ENCODE peak calls at places on chromosome 16, in four cellular contexts. One of them, this sample, is unnamed.
A peak's percentile ranks its signal among the peaks of the same experiment; 100 is the strongest.

GRCh38 chr16:53530046-53530445 is 27.0 kb upstream of the AKTIP start:
- DNase-seq in AG04450: no peak
- DNase-seq in adrenal gland: no peak
- DNase-seq in A549: no peak
- DNase-seq in this sample: no peak

GRCh38 chr16:78388920-78389564 is 289.6 kb downstream of the WWOX start:
- DNase-seq in AG04450: no peak
- DNase-seq in adrenal gland: no peak
- DNase-seq in A549: no peak
- DNase-seq in this sample: no peak

GRCh38 chr16:456891-457483 is 31.5 kb downstream of the RAB11FIP3 start:
- DNase-seq in adrenal gland: peak; percentile 40
- DNase-seq in A549: no peak
- DNase-seq in AG04450: no peak
- DNase-seq in this sample: peak; percentile 34

GRCh38 chr16:82655315-82655714 is 28.5 kb downstream of the CDH13 start:
- DNase-seq in adrenal gland: no peak
- DNase-seq in A549: no peak
- DNase-seq in AG04450: peak; percentile 69
- DNase-seq in this sample: no peak

GRCh38 chr16:88763502-88764053 is 21.4 kb downstream of the PIEZO1 start:
- DNase-seq in A549: no peak
- DNase-seq in AG04450: no peak
- DNase-seq in adrenal gland: no peak
- DNase-seq in this sample: no peak

GRCh38 chr16:22928882-22929281 is 114.9 kb downstream of the HS3ST2 start:
- DNase-seq in AG04450: no peak
- DNase-seq in A549: no peak
- DNase-seq in adrenal gland: no peak
- DNase-seq in this sample: no peak

GRCh38 chr16:52561910-52562741 is 15.2 kb upstream of the TOX3 start:
- DNase-seq in AG04450: no peak
- DNase-seq in adrenal gland: no peak
- DNase-seq in A549: no peak
- DNase-seq in this sample: no peak

GRCh38 chr16:28501258-28502232 is 5.1 kb downstream of the IL27 start:
- DNase-seq in AG04450: no peak
- DNase-seq in adrenal gland: no peak
- DNase-seq in A549: no peak
- DNase-seq in this sample: no peak

GRCh38 chr16:11783319-11784047 is 13.6 kb downstream of the ZC3H7A start:
- DNase-seq in adrenal gland: no peak
- DNase-seq in AG04450: no peak
- DNase-seq in A549: no peak
- DNase-seq in this sample: peak; percentile 41

GRCh38 chr16:4393243-4393606 is 21.6 kb downstream of the VASN start:
- DNase-seq in A549: no peak
- DNase-seq in AG04450: no peak
- DNase-seq in adrenal gland: no peak
- DNase-seq in this sample: peak; percentile 66

GRCh38 chr16:4200000-4200780 is 41.7 kb downstream of the SRL start:
- DNase-seq in A549: peak; percentile 74
- DNase-seq in adrenal gland: peak; percentile 70
- DNase-seq in AG04450: peak; percentile 36
- DNase-seq in this sample: peak; percentile 73

GRCh38 chr16:15650698-15651161 is 685 bp downstream of the NDE1 start:
- DNase-seq in AG04450: no peak
- DNase-seq in A549: no peak
- DNase-seq in adrenal gland: peak; percentile 22
- DNase-seq in this sample: no peak

GRCh38 chr16:11575223-11575589 is 11.5 kb downstream of the LITAF start:
- DNase-seq in adrenal gland: no peak
- DNase-seq in AG04450: no peak
- DNase-seq in A549: no peak
- DNase-seq in this sample: no peak

GRCh38 chr16:82943371-82943770 is 316.6 kb downstream of the CDH13 start:
- DNase-seq in adrenal gland: no peak
- DNase-seq in A549: no peak
- DNase-seq in AG04450: no peak
- DNase-seq in this sample: no peak

GRCh38 chr16:48001306-48001885 is 154.4 kb downstream of the ABCC12 start:
- DNase-seq in A549: no peak
- DNase-seq in AG04450: no peak
- DNase-seq in adrenal gland: no peak
- DNase-seq in this sample: no peak

GRCh38 chr16:85395207-85395912 is 217.8 kb upstream of the GSE1 start:
- DNase-seq in AG04450: peak; percentile 96
- DNase-seq in adrenal gland: peak; percentile 97
- DNase-seq in A549: peak; percentile 86
- DNase-seq in this sample: peak; percentile 98
- TF ChIP-seq CTCF in AG04450: no peak
- TF ChIP-seq CTCF in adrenal gland: no peak
- TF ChIP-seq CTCF in A549: no peak
- TF ChIP-seq CTCF in this sample: no peak

GRCh38 chr16:75424096-75424762 is 9.1 kb downstream of the CFDP1 start:
- DNase-seq in AG04450: no peak
- DNase-seq in A549: no peak
- DNase-seq in adrenal gland: no peak
- DNase-seq in this sample: no peak

GRCh38 chr16:75415169-75415908 is 18.0 kb downstream of the CFDP1 start:
- DNase-seq in adrenal gland: no peak
- DNase-seq in A549: no peak
- DNase-seq in AG04450: no peak
- DNase-seq in this sample: peak; percentile 66

GRCh38 chr16:75421820-75422126 is 11.5 kb downstream of the CFDP1 start:
- DNase-seq in AG04450: no peak
- DNase-seq in adrenal gland: no peak
- DNase-seq in A549: no peak
- DNase-seq in this sample: no peak

GRCh38 chr16:75416904-75417565 is 16.3 kb downstream of the CFDP1 start:
- DNase-seq in adrenal gland: no peak
- DNase-seq in A549: no peak
- DNase-seq in AG04450: no peak
- DNase-seq in this sample: no peak

DNA sequence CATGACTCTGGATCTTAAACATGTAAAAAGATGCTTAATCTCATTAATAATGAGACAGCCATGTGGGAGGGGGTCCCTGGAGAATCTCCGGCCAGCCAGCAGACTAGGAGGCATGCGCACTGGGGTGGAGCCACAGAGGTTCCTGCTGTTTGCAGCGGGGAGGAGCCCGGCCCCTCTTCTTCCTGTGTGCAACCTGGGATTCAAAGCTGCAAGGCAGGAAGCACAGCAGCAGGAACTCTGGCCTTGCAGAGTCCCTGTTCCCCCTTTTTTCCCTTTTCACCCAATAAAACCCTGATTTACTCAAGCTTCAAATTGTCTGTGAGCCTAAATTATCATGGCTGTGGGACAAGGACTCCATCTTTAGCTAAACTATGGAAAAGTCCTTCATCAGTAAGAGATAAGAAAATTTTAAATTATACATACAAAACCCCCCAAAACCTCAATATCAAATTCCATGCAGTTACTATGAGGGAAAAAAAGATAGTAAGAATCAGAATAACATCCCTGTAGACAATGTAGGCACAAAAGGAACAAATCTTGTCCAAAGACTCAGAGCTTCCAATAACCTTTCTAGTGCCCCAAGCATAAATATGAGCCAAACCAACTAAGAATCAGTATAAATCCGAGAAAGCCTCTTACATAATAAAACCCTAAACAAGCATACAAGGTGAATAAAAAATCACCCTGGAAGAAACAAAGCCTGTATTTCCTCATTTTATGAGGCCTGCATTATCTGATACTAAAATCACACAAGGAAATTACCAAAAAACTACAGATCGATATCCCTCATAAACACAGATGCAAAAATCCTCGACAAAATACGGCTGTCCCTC is 12.1 kb downstream of the CFDP1 start:
- DNase-seq in A549: no peak
- DNase-seq in adrenal gland: peak; percentile 47
- DNase-seq in AG04450: no peak
- DNase-seq in this sample: peak; percentile 69
- H3K4me3 ChIP-seq in A549: no peak overlapping the region
- H3K4me3 ChIP-seq in adrenal gland: no peak overlapping the region
- H3K4me3 ChIP-seq in AG04450: no peak overlapping the region
- H3K4me3 ChIP-seq in this sample: peak overlapping the region; percentile 30

DNA sequence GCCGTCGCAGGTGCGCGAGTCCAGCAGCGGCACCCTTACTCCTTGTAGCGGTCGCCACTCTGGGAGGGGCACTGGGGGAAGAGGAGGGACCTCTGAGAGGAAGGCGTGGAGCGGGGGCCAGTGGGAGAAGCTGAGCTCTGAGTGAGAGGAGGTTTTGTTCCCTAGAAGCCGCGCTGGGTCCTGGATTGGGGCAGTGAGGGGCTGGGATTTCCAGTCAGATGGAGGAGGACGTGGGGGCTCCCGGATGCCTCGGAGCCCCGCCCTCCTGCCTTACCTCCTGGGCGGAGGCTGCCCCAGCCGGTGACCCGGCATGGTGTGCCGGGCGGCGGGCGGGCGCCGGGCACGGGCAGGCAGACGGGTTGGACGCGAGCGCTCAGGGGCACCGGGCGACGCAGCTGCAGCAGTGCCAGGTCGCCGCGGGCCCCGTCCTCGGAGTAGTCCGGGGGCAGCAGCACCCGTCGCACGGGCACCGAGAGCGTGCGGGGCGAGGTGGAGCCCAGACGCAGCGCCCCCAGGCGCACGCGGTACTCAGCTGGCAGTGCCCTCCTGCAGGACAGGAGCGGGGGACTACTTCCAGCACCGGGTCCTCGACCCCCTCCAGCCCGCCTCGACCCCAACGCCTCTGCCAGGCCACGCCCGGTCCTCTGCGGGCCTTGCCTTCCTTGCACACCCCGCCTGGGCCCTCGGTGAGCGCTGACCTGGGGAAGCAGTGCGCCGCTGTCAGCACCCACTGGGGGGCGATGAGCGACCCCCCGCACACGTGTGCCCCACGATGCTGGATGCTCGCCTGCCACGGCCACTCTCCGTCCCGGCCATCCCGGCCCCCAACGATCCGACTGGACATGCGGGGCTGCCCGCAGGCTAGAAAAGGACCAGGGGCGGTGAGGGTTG is 2.0 kb downstream of the PRSS33 start:
- DNase-seq in adrenal gland: peak; percentile 14
- DNase-seq in A549: no peak
- DNase-seq in AG04450: no peak
- DNase-seq in this sample: no peak
- TF ChIP-seq CTCF in adrenal gland: no peak
- TF ChIP-seq CTCF in A549: no peak
- TF ChIP-seq CTCF in AG04450: peak; percentile 5
- TF ChIP-seq CTCF in this sample: peak; percentile 2

GRCh38 chr16:67650023-67650422 is 5.1 kb downstream of the CARMIL2 start:
- DNase-seq in adrenal gland: no peak
- DNase-seq in AG04450: no peak
- DNase-seq in A549: no peak
- DNase-seq in this sample: no peak
- H3K4me3 ChIP-seq in adrenal gland: no peak overlapping the region
- H3K4me3 ChIP-seq in AG04450: no peak overlapping the region
- H3K4me3 ChIP-seq in A549: no peak overlapping the region
- H3K4me3 ChIP-seq in this sample: no peak overlapping the region

GRCh38 chr16:49592507-49593422 is 219.2 kb downstream of the C16orf78 start:
- DNase-seq in AG04450: no peak
- DNase-seq in adrenal gland: no peak
- DNase-seq in A549: peak; percentile 69
- DNase-seq in this sample: no peak
- TF ChIP-seq CTCF in AG04450: peak; percentile 77
- TF ChIP-seq CTCF in adrenal gland: peak; percentile 63
- TF ChIP-seq CTCF in A549: peak; percentile 61
- TF ChIP-seq CTCF in this sample: peak; percentile 33

GRCh38 chr16:17606460-17606859 is 135.7 kb upstream of the XYLT1 start:
- DNase-seq in AG04450: no peak
- DNase-seq in adrenal gland: no peak
- DNase-seq in A549: no peak
- DNase-seq in this sample: no peak

GRCh38 chr16:17603614-17604013 is 132.9 kb upstream of the XYLT1 start:
- DNase-seq in AG04450: no peak
- DNase-seq in A549: no peak
- DNase-seq in adrenal gland: no peak
- DNase-seq in this sample: no peak

GRCh38 chr16:17605784-17606183 is 135.0 kb upstream of the XYLT1 start:
- DNase-seq in adrenal gland: no peak
- DNase-seq in AG04450: no peak
- DNase-seq in A549: no peak
- DNase-seq in this sample: no peak

GRCh38 chr16:17607624-17608023 is 136.9 kb upstream of the XYLT1 start:
- DNase-seq in AG04450: no peak
- DNase-seq in A549: no peak
- DNase-seq in adrenal gland: no peak
- DNase-seq in this sample: no peak

GRCh38 chr16:17607075-17607509 is 136.3 kb upstream of the XYLT1 start:
- DNase-seq in adrenal gland: no peak
- DNase-seq in AG04450: no peak
- DNase-seq in A549: no peak
- DNase-seq in this sample: no peak
- H3K4me3 ChIP-seq in adrenal gland: no peak overlapping the region
- H3K4me3 ChIP-seq in AG04450: no peak overlapping the region
- H3K4me3 ChIP-seq in A549: no peak overlapping the region
- H3K4me3 ChIP-seq in this sample: no peak overlapping the region